ENCODE peak calls at places on chromosome X, in eight cellular contexts. I, N, G, B, D, U, F and K are unnamed samples.

GRCh38 chrX:150482537-150483217 is 85.7 kb upstream of the MTM1 start:
- DNase-seq in I (no peak), N (no peak), G (no peak), B (peak), D (peak), U (peak), F (no peak), K (peak)

GRCh38 chrX:142096263-142096662 is 108.8 kb downstream of the MAGEC2 start:
- DNase-seq in I (no peak), N (no peak), G (no peak), B (peak), D (no peak), U (no peak), F (no peak), K (no peak)

GRCh38 chrX:71637253-71637618 is 18.9 kb upstream of the CXCR3 start:
- DNase-seq in I (no peak), N (no peak), G (no peak), B (peak), D (no peak), U (peak), F (no peak), K (peak)

GRCh38 chrX:153411255-153411987 is at the start of gene ZFP92:
- DNase-seq in I (no peak), N (peak), G (peak), B (no peak), D (no peak), U (no peak), F (peak), K (peak)

GRCh38 chrX:35625714-35626113 is 172.4 kb upstream of the MAGEB16 start:
- DNase-seq in I (no peak), N (no peak), G (no peak), B (no peak), D (no peak), U (no peak), F (no peak), K (no peak)

GRCh38 chrX:74781507-74782034 is 143.7 kb downstream of the NEXMIF start:
- DNase-seq in I (no peak), N (no peak), G (no peak), B (no peak), D (no peak), U (no peak), F (no peak), K (no peak)

GRCh38 chrX:15465896-15466651 is 27.1 kb downstream of the PIR start:
- DNase-seq in I (no peak), N (peak), G (no peak), B (peak), D (no peak), U (peak), F (no peak), K (peak)

GRCh38 chrX:152635941-152636340 is 1.8 kb upstream of the GABRQ start:
- DNase-seq in I (peak), N (peak), G (no peak), B (peak), D (peak), U (peak), F (no peak), K (peak)

GRCh38 chrX:27186671-27187070 is 276.5 kb downstream of the PPP4R3C start:
- DNase-seq in I (peak), N (peak), G (peak), B (peak), D (peak), U (peak), F (no peak), K (peak)

GRCh38 chrX:154719132-154719675 is 31.7 kb downstream of the GAB3 start:
- DNase-seq in I (no peak), N (no peak), G (no peak), B (peak), D (no peak), U (peak), F (no peak), K (peak)

GRCh38 chrX:17323397-17323796 is 51.6 kb upstream of the NHS start:
- DNase-seq in I (no peak), N (no peak), G (no peak), B (no peak), D (no peak), U (no peak), F (no peak), K (no peak)

GRCh38 chrX:72693477-72693876 is 20.6 kb downstream of the PHKA1 start:
- DNase-seq in I (no peak), N (no peak), G (no peak), B (no peak), D (no peak), U (no peak), F (no peak), K (no peak)

GRCh38 chrX:1322393-1322792 is 14.2 kb upstream of the IL3RA start:
- DNase-seq in I (no peak), N (no peak), G (no peak), B (no peak), D (no peak), U (no peak), F (no peak), K (no peak)

GRCh38 chrX:125131146-125131545 is 188.5 kb upstream of the TEX13C start:
- DNase-seq in I (peak), N (peak), G (no peak), B (no peak), D (peak), U (no peak), F (no peak), K (peak)